ENCODE peak calls at places on chromosomes 7 and 10, in seven cellular contexts. Z is NCI-H1105, S is nephron progenitor cell, I is body of pancreas, W is hippocampal formation, O is activated T-cell treated with anti-CD3 and anti-CD28 coated beads for 1 hour, J is M059J. A is an unnamed sample.

GRCh38 chr10:127148066-127148932 is 48.1 kb downstream of the INSYN2A start:
- DNase-seq in Z (no peak), S (no peak), I (no peak), W (peak; percentile 8), O (no peak), J (peak; percentile 89), A (peak; percentile 52)

GRCh38 chr7:153910604-153911003 is 141.6 kb upstream of the DPP6 start:
- DNase-seq in Z (no peak), S (no peak), I (no peak), W (no peak), O (no peak), J (no peak), A (no peak)

GRCh38 chr10:73716251-73716650 is 18.3 kb upstream of the AGAP5 start:
- DNase-seq in Z (no peak), S (no peak), I (no peak), W (no peak), O (no peak), J (no peak), A (no peak)

GRCh38 chr10:8815969-8816368 is 761.5 kb downstream of the GATA3 start:
- DNase-seq in Z (no peak), S (no peak), I (no peak), W (no peak), O (no peak), J (peak; percentile 53), A (no peak)

GRCh38 chr10:131193923-131194322 is 117.6 kb downstream of the TCERG1L start:
- DNase-seq in Z (no peak), S (no peak), I (no peak), W (no peak), O (no peak), J (no peak), A (no peak)

GRCh38 chr7:95367606-95368005 is 28.6 kb downstream of the PON3 start:
- DNase-seq in Z (no peak), S (no peak), I (no peak), W (no peak), O (no peak), J (no peak), A (no peak)

GRCh38 chr10:12531305-12531738 is 182.0 kb downstream of the CAMK1D start:
- DNase-seq in Z (no peak), S (no peak), I (no peak), W (no peak), O (no peak), J (no peak), A (no peak)

GRCh38 chr10:27815261-27815660 is 69.6 kb upstream of the MKX start:
- DNase-seq in Z (no peak), S (no peak), I (no peak), W (no peak), O (no peak), J (no peak), A (no peak)

GRCh38 chr7:43105521-43106120 is 6.8 kb upstream of the HECW1 start:
- DNase-seq in Z (no peak), S (no peak), I (no peak), W (no peak), O (no peak), J (peak; percentile 43), A (no peak)

GRCh38 chr7:51276967-51277366 is 39.6 kb downstream of the COBL start:
- DNase-seq in Z (no peak), S (no peak), I (no peak), W (no peak), O (no peak), J (no peak), A (no peak)

GRCh38 chr7:99784007-99784406 is at the start of gene CYP3A4:
- DNase-seq in Z (no peak), S (no peak), I (peak; percentile 62), W (no peak), O (no peak), J (no peak), A (no peak)

GRCh38 chr10:81130014-81130413 is 592.3 kb downstream of the SH2D4B start:
- DNase-seq in Z (no peak), S (no peak), I (no peak), W (no peak), O (no peak), J (no peak), A (no peak)

GRCh38 chr7:69349291-69349690 is 249.0 kb upstream of the AUTS2 start:
- DNase-seq in Z (peak; percentile 41), S (no peak), I (no peak), W (no peak), O (no peak), J (no peak), A (no peak)

GRCh38 chr7:69232445-69233376 is 365.6 kb upstream of the AUTS2 start:
- DNase-seq in Z (peak; percentile 98), S (peak; percentile 10), I (no peak), W (no peak), O (no peak), J (no peak), A (no peak)

GRCh38 chr10:120732643-120733313 is 118.4 kb upstream of the WDR11 start:
- DNase-seq in Z (no peak), S (no peak), I (no peak), W (no peak), O (no peak), J (peak; percentile 23), A (no peak)

GRCh38 chr10:14588084-14588937 is 186.4 kb downstream of the FAM107B start:
- DNase-seq in Z (no peak), S (no peak), I (no peak), W (no peak), O (no peak), J (peak; percentile 93), A (no peak)

GRCh38 chr10:123852411-123852951 is 39.1 kb downstream of the CPXM2 start:
- DNase-seq in Z (no peak), S (no peak), I (no peak), W (no peak), O (no peak), J (no peak), A (no peak)

GRCh38 chr10:110215286-110215685 is 7.9 kb downstream of the MXI1 start:
- DNase-seq in Z (no peak), S (no peak), I (no peak), W (no peak), O (no peak), J (no peak), A (no peak)